ENCODE peak calls at places on chromosome 18, in nine cellular contexts. O, U, I, X, D, P, E, F and Y are unnamed samples.

GRCh38 chr18:34626404-34627137 is 83.5 kb upstream of the DTNA start:
- DNase-seq in U (no peak), X (no peak), F (peak), O (no peak), E (no peak), I (peak), P (no peak), D (no peak), Y (no peak)

GRCh38 chr18:69400253-69400975 is at the start of gene DOK6:
- DNase-seq in I (peak), O (peak), P (no peak), X (peak), E (no peak), U (no peak), F (peak), D (peak), Y (peak)

GRCh38 chr18:27899893-27900292 is 277.0 kb downstream of the CDH2 start:
- DNase-seq in P (no peak), X (no peak), O (no peak), D (no peak), U (no peak), F (no peak), E (no peak), I (no peak), Y (no peak)

GRCh38 chr18:62224229-62224628 is 37.2 kb downstream of the RELCH start:
- DNase-seq in P (no peak), F (no peak), D (no peak), O (no peak), E (no peak), I (no peak), X (no peak), U (no peak), Y (no peak)

GRCh38 chr18:59272221-59272888 is 899 bp downstream of the RAX start:
- DNase-seq in D (peak), E (no peak), F (no peak), O (peak), I (no peak), X (no peak), P (no peak), U (no peak), Y (no peak)

GRCh38 chr18:58977223-58977622 is 112.5 kb downstream of the ZNF532 start:
- DNase-seq in X (no peak), I (no peak), F (no peak), P (no peak), U (no peak), D (no peak), O (no peak), E (no peak), Y (no peak)

GRCh38 chr18:13268035-13268700 is 49.6 kb downstream of the LDLRAD4 start:
- DNase-seq in I (peak), F (peak), P (no peak), O (no peak), D (peak), E (no peak), X (peak), U (no peak), Y (no peak)

GRCh38 chr18:62201870-62202269 is 14.8 kb downstream of the RELCH start:
- DNase-seq in D (no peak), E (no peak), O (no peak), F (no peak), P (no peak), X (no peak), U (no peak), I (no peak), Y (no peak)

GRCh38 chr18:46333371-46334199 is 229.4 kb downstream of the HAUS1 start:
- DNase-seq in U (no peak), O (peak), D (peak), X (peak), E (no peak), P (peak), I (peak), F (no peak), Y (peak)

GRCh38 chr18:55582325-55582724 is 5.7 kb downstream of the TCF4 start:
- DNase-seq in X (no peak), O (no peak), P (no peak), D (peak), E (no peak), F (no peak), U (no peak), I (no peak), Y (no peak)

GRCh38 chr18:25982961-25983360 is 107.5 kb downstream of the SS18 start:
- DNase-seq in U (no peak), P (no peak), X (no peak), I (no peak), D (no peak), F (no peak), E (no peak), O (no peak), Y (no peak)

GRCh38 chr18:46958209-46958608 is 40.8 kb downstream of the KATNAL2 start:
- DNase-seq in X (no peak), F (no peak), E (no peak), U (no peak), D (no peak), I (no peak), O (no peak), P (no peak), Y (no peak)

GRCh38 chr18:58559427-58560186 is 69.3 kb downstream of the ALPK2 start:
- DNase-seq in P (no peak), E (no peak), D (no peak), O (no peak), I (peak), X (no peak), F (peak), U (no peak), Y (no peak)

GRCh38 chr18:56873441-56874140 is 222.4 kb downstream of the WDR7 start:
- DNase-seq in E (no peak), F (no peak), D (peak), I (no peak), O (no peak), U (no peak), X (no peak), P (no peak), Y (no peak)

GRCh38 chr18:61901334-61901986 is 8.7 kb upstream of the RNF152 start:
- DNase-seq in I (peak), U (no peak), O (peak), F (peak), P (peak), D (peak), X (no peak), E (no peak), Y (peak)

GRCh38 chr18:58699551-58699950 is 28.3 kb downstream of the MALT1 start:
- DNase-seq in P (no peak), O (no peak), U (no peak), I (peak), F (no peak), E (no peak), X (no peak), D (no peak), Y (no peak)

GRCh38 chr18:65380986-65381385 is 369.8 kb upstream of the CDH7 start:
- DNase-seq in X (no peak), I (no peak), U (no peak), D (no peak), E (no peak), O (no peak), F (no peak), P (no peak), Y (no peak)

GRCh38 chr18:6719914-6720692 is 9.4 kb upstream of the ARHGAP28 start:
- DNase-seq in O (no peak), E (no peak), F (no peak), P (no peak), I (no peak), U (no peak), X (no peak), D (no peak), Y (no peak)
- TF ChIP-seq CTCF in O (no peak), E (no peak), F (no peak), P (no peak), I (no peak), U (no peak), X (no peak), D (no peak), Y (no peak)

DNA sequence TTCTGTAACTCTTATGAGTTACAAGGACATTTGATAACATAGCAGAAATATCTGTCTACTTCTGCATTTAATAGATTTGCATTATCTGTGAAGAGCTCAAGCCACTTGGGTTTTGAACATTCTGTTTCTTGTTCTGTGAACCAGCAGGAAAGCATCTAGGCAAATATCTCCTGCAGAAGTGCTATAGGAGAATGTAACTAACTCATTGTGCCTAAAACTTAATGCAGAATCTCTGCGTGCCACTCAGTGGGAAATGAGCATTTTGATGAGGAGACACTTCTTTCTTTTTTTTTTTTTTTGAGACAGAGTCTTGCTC is 63.5 kb downstream of the MYOM1 start:
- DNase-seq in D (no peak), X (no peak), O (no peak), I (no peak), U (no peak), E (no peak), P (no peak), F (no peak), Y (no peak)
- TF ChIP-seq CTCF in D (no peak), X (no peak), O (no peak), I (no peak), U (no peak), E (no peak), P (no peak), F (no peak), Y (no peak)

GRCh38 chr18:48955528-48956261 is 4.9 kb upstream of the SMAD7 start:
- DNase-seq in P (no peak), E (no peak), I (peak), U (no peak), O (no peak), F (peak), D (peak), X (no peak), Y (no peak)
- TF ChIP-seq CTCF in P (no peak), E (no peak), I (no peak), U (no peak), O (no peak), F (no peak), D (peak), X (no peak), Y (no peak)

GRCh38 chr18:2293109-2293839 is 278.0 kb downstream of the METTL4 start:
- DNase-seq in U (no peak), X (no peak), D (peak), I (no peak), P (no peak), O (no peak), F (no peak), E (no peak), Y (no peak)
- TF ChIP-seq CTCF in U (no peak), X (no peak), D (peak), I (no peak), P (no peak), O (no peak), F (no peak), E (no peak), Y (no peak)

GRCh38 chr18:31741096-31741735 is 19.5 kb downstream of the SLC25A52 start:
- DNase-seq in X (no peak), D (peak), I (peak), O (no peak), P (peak), E (peak), U (peak), F (peak), Y (no peak)
- TF ChIP-seq CTCF in X (peak), D (peak), I (peak), O (peak), P (peak), E (peak), U (peak), F (peak), Y (peak)

GRCh38 chr18:5519448-5520362 is 24.1 kb downstream of the EPB41L3 start:
- DNase-seq in P (no peak), D (peak), F (no peak), I (peak), E (no peak), U (no peak), O (no peak), X (no peak), Y (no peak)
- TF ChIP-seq CTCF in P (no peak), D (peak), F (no peak), I (no peak), E (no peak), U (no peak), O (no peak), X (no peak), Y (no peak)

DNA sequence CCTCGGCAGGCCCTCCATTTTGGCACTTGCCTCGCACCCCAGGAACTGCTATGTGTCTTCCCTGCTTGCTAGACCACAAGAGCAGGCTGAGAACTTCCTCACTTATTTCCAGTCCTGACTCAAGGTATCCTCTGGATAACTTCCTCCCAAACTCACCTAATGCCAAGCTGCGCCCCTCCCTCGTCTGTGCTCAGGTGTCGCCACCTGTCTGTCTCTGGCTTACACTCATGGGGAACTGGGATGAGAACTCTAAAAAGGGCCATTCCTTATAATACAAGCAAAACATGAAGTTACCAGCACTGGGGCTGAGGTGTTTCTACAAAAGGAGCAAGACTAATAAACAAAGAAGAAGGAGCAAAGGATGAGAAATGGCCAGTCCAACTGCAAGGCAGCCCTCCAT is 191.5 kb upstream of the RMP24 start:
- DNase-seq in O (no peak), F (no peak), I (no peak), D (peak), U (no peak), P (no peak), X (no peak), E (no peak), Y (no peak)
- TF ChIP-seq CTCF in O (no peak), F (no peak), I (no peak), D (peak), U (no peak), P (no peak), X (no peak), E (no peak), Y (no peak)

GRCh38 chr18:8478968-8479370 is 130.3 kb upstream of the RAB12 start:
- DNase-seq in P (no peak), D (no peak), U (no peak), E (no peak), I (no peak), O (no peak), F (no peak), X (no peak), Y (no peak)

GRCh38 chr18:8477615-8478014 is 131.6 kb upstream of the RAB12 start:
- DNase-seq in P (no peak), I (no peak), X (no peak), E (no peak), D (no peak), F (no peak), U (no peak), O (no peak), Y (no peak)

GRCh38 chr18:8478166-8478967 is 130.9 kb upstream of the RAB12 start:
- DNase-seq in F (peak), I (peak), X (peak), E (peak), P (peak), U (peak), O (peak), D (peak), Y (peak)

GRCh38 chr18:8479826-8480225 is 129.4 kb upstream of the RAB12 start:
- DNase-seq in I (no peak), F (no peak), D (no peak), O (no peak), X (no peak), U (no peak), E (no peak), P (no peak), Y (no peak)

DNA sequence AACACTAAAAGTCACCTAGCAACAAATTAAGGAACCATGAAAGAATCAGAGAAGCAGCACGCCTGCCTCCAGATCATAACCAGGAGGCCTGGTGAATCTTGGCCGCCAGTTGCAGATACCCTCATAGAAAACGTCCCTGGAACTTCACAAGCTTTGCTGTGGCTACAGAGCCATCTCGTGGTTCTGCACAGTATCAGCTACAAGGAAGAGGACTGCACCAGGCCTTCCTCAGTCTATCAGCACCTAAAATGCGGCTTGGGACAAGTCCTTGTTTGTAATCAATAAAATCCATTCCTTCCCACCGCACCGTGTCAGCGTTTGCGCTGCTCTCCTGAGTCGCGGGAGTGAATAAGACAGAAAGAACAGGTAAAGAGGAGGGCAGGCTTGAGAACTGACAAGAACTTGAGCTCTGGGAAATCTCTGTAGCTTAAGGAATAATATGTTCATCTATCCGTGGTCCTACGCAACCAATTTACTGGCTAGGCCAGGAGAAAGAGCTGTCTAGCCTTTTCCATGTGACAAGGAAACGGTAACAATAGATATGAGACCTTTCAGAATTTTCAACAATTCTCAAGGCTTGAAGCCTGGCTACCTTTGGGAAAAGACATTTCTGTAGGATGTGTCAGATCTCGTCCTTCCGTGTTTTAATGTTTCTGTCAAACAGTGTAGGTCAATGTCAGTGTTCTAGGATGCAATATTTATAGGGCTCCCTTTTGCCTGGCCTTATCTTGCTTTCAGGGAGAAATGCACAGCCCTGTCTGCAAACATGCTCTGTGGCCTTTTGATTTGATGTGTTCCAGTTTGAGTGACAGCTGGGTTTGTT is 128.5 kb upstream of the RAB12 start:
- DNase-seq in I (peak), U (peak), D (peak), P (peak), X (no peak), E (no peak), O (no peak), F (peak), Y (peak)
- TF ChIP-seq CTCF in I (peak), U (peak), D (peak), P (peak), X (peak), E (no peak), O (no peak), F (peak), Y (peak)

DNA sequence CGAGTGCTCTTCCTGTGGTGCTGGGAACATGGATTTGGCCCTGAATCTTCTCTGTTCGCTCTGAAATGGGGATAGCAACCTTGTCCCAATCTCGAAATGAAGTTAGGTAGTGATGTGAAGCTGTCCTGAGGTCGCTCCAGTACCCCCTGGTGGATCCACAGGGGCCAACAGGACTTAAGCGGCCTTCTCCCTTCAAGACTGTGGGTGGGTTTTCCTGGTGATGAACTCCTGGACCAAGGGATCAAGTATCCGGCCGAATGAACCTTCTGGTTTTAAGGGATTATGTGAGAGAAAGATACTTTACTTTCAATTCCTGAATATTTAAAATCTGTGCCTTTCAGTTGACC is 156.5 kb downstream of the NAPG start:
- DNase-seq in E (no peak), D (peak), I (no peak), O (no peak), X (no peak), U (no peak), P (no peak), F (no peak), Y (no peak)
- TF ChIP-seq CTCF in E (no peak), D (peak), I (peak), O (no peak), X (no peak), U (no peak), P (no peak), F (no peak), Y (no peak)